ENCODE peak calls at places on chromosomes 7 and 10, in eight cellular contexts. S is keratinocyte, Z is mammary epithelial cell, X is astrocyte, R is endothelial cell of umbilical vein, I is fibroblast of lung, G is MM.1S, W is HepG2. A is an unnamed sample.

GRCh38 chr7:106618480-106618879 is 42.5 kb downstream of the CCDC71L start:
- DNase-seq in X (peak), W (no peak), R (peak), S (no peak), G (no peak), I (peak), Z (no peak), A (peak)

GRCh38 chr7:41940760-41941343 is 238.0 kb upstream of the INHBA start:
- DNase-seq in S (no peak), R (peak), X (peak), I (peak), G (peak), W (peak), Z (peak), A (peak)

GRCh38 chr7:33043875-33044718 is 18.5 kb downstream of the NT5C3A start:
- DNase-seq in Z (no peak), S (no peak), G (no peak), W (peak), I (no peak), R (no peak), X (no peak), A (no peak)

GRCh38 chr10:62501547-62501946 is 127.4 kb downstream of the ZNF365 start:
- DNase-seq in X (peak), W (no peak), R (no peak), G (no peak), S (no peak), I (peak), Z (peak), A (peak)

GRCh38 chr7:96093435-96093834 is 228.5 kb downstream of the SLC25A13 start:
- DNase-seq in W (no peak), I (peak), G (no peak), Z (peak), S (peak), X (peak), R (peak), A (peak)

GRCh38 chr10:124461642-124462347 is at the start of gene LHPP:
- DNase-seq in I (peak), W (peak), X (peak), Z (peak), R (peak), S (no peak), G (peak), A (peak)

GRCh38 chr7:16315280-16315679 is 106.1 kb downstream of the CRPPA start:
- DNase-seq in I (no peak), W (no peak), R (no peak), Z (peak), X (no peak), S (no peak), G (no peak), A (no peak)

GRCh38 chr7:25949672-25950487 is 202.1 kb upstream of the NFE2L3 start:
- DNase-seq in I (no peak), R (no peak), W (peak), S (no peak), Z (no peak), X (no peak), G (peak), A (peak)

GRCh38 chr10:8444630-8445029 is 390.1 kb downstream of the GATA3 start:
- DNase-seq in W (no peak), I (no peak), G (no peak), X (peak), R (no peak), Z (no peak), S (no peak), A (no peak)

GRCh38 chr10:95304976-95305375 is 14.2 kb upstream of the PDLIM1 start:
- DNase-seq in X (no peak), Z (no peak), G (no peak), R (no peak), I (no peak), S (no peak), W (no peak), A (no peak)

GRCh38 chr10:9853405-9854010 is 1164.2 kb upstream of the CELF2 start:
- DNase-seq in G (no peak), W (no peak), R (no peak), X (no peak), S (no peak), I (no peak), Z (no peak), A (no peak)

GRCh38 chr10:50807851-50808776 is 68.4 kb downstream of the ASAH2B start:
- DNase-seq in Z (no peak), R (no peak), W (peak), I (no peak), G (peak), X (peak), S (no peak), A (peak)

GRCh38 chr7:119197872-119198527 is 973.5 kb downstream of the ANKRD7 start:
- DNase-seq in W (peak), I (peak), X (peak), S (peak), R (peak), G (peak), Z (peak), A (peak)

GRCh38 chr10:21372651-21373410 is 152.7 kb downstream of the SKIDA1 start:
- DNase-seq in S (peak), I (peak), Z (peak), X (peak), G (peak), R (peak), W (no peak), A (peak)

GRCh38 chr10:101630420-101630920 is 42.3 kb downstream of the DPCD start:
- DNase-seq in W (peak), S (no peak), X (no peak), I (no peak), R (no peak), Z (no peak), G (no peak), A (no peak)

GRCh38 chr10:6165221-6165725 is 37.5 kb upstream of the PFKFB3 start:
- DNase-seq in S (no peak), Z (no peak), R (no peak), I (no peak), X (no peak), G (no peak), W (no peak), A (no peak)

GRCh38 chr10:51301644-51302043 is 227.4 kb downstream of the PRKG1 start:
- DNase-seq in S (no peak), R (peak), X (peak), W (no peak), Z (no peak), I (peak), G (no peak), A (peak)

GRCh38 chr7:94423865-94424264 is 29.2 kb downstream of the COL1A2 start:
- DNase-seq in R (no peak), W (no peak), G (no peak), I (peak), Z (peak), S (no peak), X (peak), A (peak)

GRCh38 chr10:18438356-18439126 is 212.8 kb downstream of the NSUN6 start:
- DNase-seq in Z (no peak), I (no peak), S (no peak), G (no peak), R (no peak), X (no peak), W (no peak), A (no peak)

GRCh38 chr7:34070486-34071323 is 165.4 kb downstream of the BMPER start:
- DNase-seq in S (no peak), G (no peak), W (no peak), Z (no peak), I (peak), R (peak), X (peak), A (peak)

GRCh38 chr7:25398418-25398817 is 170.1 kb upstream of the NPVF start:
- DNase-seq in G (no peak), X (no peak), Z (no peak), W (no peak), I (no peak), S (no peak), R (no peak), A (no peak)

GRCh38 chr7:27248911-27249723 is 6.5 kb downstream of the EVX1 start:
- DNase-seq in Z (peak), X (peak), S (no peak), W (no peak), R (no peak), I (no peak), G (no peak), A (peak)
- TF ChIP-seq EZH2 in Z (no peak), X (peak), S (peak), W (no peak), R (peak), I (no peak), G (no peak), A (no peak)

GRCh38 chr10:3832022-3832786 is 47.2 kb upstream of the KLF6 start:
- DNase-seq in Z (no peak), I (no peak), G (peak), W (no peak), R (no peak), X (no peak), S (no peak), A (no peak)

GRCh38 chr10:3827768-3828403 is 42.9 kb upstream of the KLF6 start:
- DNase-seq in W (no peak), I (no peak), G (no peak), R (no peak), Z (no peak), S (no peak), X (no peak), A (no peak)

GRCh38 chr10:3829193-3830050 is 44.4 kb upstream of the KLF6 start:
- DNase-seq in S (no peak), G (no peak), Z (no peak), X (no peak), I (no peak), W (no peak), R (no peak), A (no peak)

GRCh38 chr10:3828404-3829192 is 43.6 kb upstream of the KLF6 start:
- DNase-seq in R (peak), W (no peak), I (peak), G (peak), S (no peak), Z (peak), X (peak), A (peak)

DNA sequence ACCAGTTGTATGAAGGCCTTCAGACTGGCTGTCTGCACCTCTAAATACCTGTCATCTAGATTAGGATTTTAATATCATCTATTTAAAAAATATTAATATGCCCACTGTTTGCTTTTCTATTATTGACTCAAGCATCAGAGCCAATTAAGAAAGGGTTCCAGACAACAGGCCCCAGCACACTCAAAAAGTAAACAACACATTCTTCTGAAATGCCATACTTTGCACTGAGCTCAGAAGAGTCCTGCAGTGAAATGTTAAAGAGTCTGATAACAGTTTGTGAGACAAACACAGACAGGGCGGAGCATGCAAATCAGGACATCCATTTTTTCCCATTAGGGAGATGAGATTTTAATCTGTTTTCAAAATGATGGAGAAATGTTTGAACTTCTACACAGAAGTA is 45.9 kb upstream of the KLF6 start:
- DNase-seq in Z (no peak), R (no peak), W (peak), X (no peak), G (no peak), S (no peak), I (no peak), A (no peak)
- H2AFZ ChIP-seq in Z (no peak), R (no peak), W (no peak), X (no peak), G (no peak), S (no peak), I (no peak), A (peak)

GRCh38 chr7:150732786-150733733 is 4.2 kb upstream of the GIMAP5 start:
- DNase-seq in S (no peak), R (no peak), Z (no peak), G (no peak), I (no peak), W (no peak), X (no peak), A (no peak)
- TF ChIP-seq EZH2 in S (no peak), R (no peak), Z (no peak), G (no peak), I (no peak), W (no peak), X (no peak), A (no peak)

DNA sequence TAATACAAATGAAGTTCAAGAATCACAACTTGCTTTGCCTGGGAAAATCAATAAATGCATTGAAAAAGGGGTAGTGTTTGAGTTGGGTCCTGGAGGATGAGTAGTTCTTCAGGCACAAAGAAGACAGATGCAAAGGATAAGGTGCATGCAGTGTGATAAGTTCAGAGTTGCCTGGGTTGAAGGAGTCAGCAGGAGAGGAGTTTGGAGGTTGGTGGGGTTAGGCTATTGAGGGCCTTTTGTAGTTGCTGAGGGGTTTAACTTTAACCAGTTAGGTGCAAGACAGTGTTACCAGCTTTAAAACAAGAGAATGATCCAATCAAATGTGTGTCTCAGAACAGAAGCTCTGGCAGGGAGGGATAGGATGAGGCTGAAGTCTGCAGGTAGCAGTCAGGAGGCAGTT is 44.3 kb upstream of the GLCCI1 start:
- DNase-seq in Z (no peak), X (no peak), G (no peak), R (no peak), I (no peak), W (no peak), S (no peak), A (no peak)
- H2AFZ ChIP-seq in Z (no peak), X (no peak), G (peak), R (no peak), I (no peak), W (no peak), S (no peak), A (no peak)

A was measured in GM23248.